ENCODE peak calls at places on chromosomes 7 and 10, in six cellular contexts. V is mesendoderm, N is tibial artery, S is psoas muscle, I is A549, U is PC-3. G is an unnamed sample.

GRCh38 chr7:233456-234035 is 41.2 kb downstream of the FAM20C start:
- DNase-seq in V (no peak), N (no peak), S (peak), I (no peak), U (no peak), G (no peak)

GRCh38 chr7:134948246-134948645 is 38.1 kb upstream of the AGBL3 start:
- DNase-seq in V (no peak), N (no peak), S (no peak), I (no peak), U (no peak), G (no peak)

GRCh38 chr7:74043523-74043951 is 15.6 kb downstream of the ELN start:
- DNase-seq in V (peak), N (no peak), S (no peak), I (no peak), U (no peak), G (no peak)

GRCh38 chr10:70850097-70850496 is 34.3 kb downstream of the SGPL1 start:
- DNase-seq in V (no peak), N (no peak), S (no peak), I (no peak), U (no peak), G (no peak)

GRCh38 chr10:26860026-26860541 is 674 bp downstream of the ABI1 start:
- DNase-seq in V (peak), N (peak), S (peak), I (peak), U (peak), G (no peak)

GRCh38 chr7:56291-56913 is 136.0 kb upstream of the FAM20C start:
- DNase-seq in V (no peak), N (peak), S (no peak), I (no peak), U (no peak), G (no peak)

GRCh38 chr7:135204271-135204872 is 7.0 kb downstream of the WDR91 start:
- DNase-seq in V (no peak), N (no peak), S (no peak), I (no peak), U (no peak), G (no peak)

GRCh38 chr10:32150532-32151101 is 94.4 kb upstream of the KIF5B start:
- DNase-seq in V (peak), N (no peak), S (no peak), I (no peak), U (no peak), G (no peak)

GRCh38 chr10:126380352-126381076 is 7.8 kb downstream of the ADAM12 start:
- DNase-seq in V (no peak), N (no peak), S (no peak), I (no peak), U (no peak), G (no peak)

GRCh38 chr10:127405221-127405620 is 143.9 kb upstream of the NPS start:
- DNase-seq in V (no peak), N (no peak), S (no peak), I (no peak), U (no peak), G (no peak)

GRCh38 chr10:129962092-129962494 is 2.0 kb downstream of the EBF3 start:
- DNase-seq in V (peak), N (peak), S (peak), I (no peak), U (no peak), G (no peak)

GRCh38 chr10:107157071-107157470 is 7.4 kb downstream of the SORCS1 start:
- DNase-seq in V (no peak), N (no peak), S (no peak), I (no peak), U (no peak), G (no peak)

GRCh38 chr7:56115852-56116538 is at the start of gene NUPR2:
- DNase-seq in V (no peak), N (no peak), S (no peak), I (no peak), U (no peak), G (no peak)

GRCh38 chr7:126228356-126229061 is 1024.2 kb downstream of the GRM8 start:
- DNase-seq in V (peak), N (no peak), S (no peak), I (no peak), U (no peak), G (no peak)

GRCh38 chr7:118330373-118330772 is 105.9 kb downstream of the ANKRD7 start:
- DNase-seq in V (no peak), N (no peak), S (no peak), I (no peak), U (no peak), G (no peak)

GRCh38 chr7:25014735-25015134 is 34.8 kb upstream of the OSBPL3 start:
- DNase-seq in V (no peak), N (no peak), S (no peak), I (no peak), U (peak), G (no peak)

GRCh38 chr10:44385726-44386438 is 985 bp upstream of the CXCL12 start:
- DNase-seq in V (peak), N (peak), S (peak), I (no peak), U (no peak), G (no peak)

GRCh38 chr10:71314028-71314693 is 4.9 kb upstream of the SLC29A3 start:
- DNase-seq in V (peak), N (no peak), S (peak), I (peak), U (peak), G (peak)

GRCh38 chr7:91852263-91852741 is 28.2 kb downstream of the MTERF1 start:
- DNase-seq in V (peak), N (no peak), S (no peak), I (no peak), U (peak), G (no peak)

GRCh38 chr10:44978570-44979280 is at the start of gene DEPP1:
- DNase-seq in V (peak), N (peak), S (peak), I (peak), U (peak), G (peak)

GRCh38 chr7:132518102-132518838 is 58.0 kb downstream of the PLXNA4 start:
- DNase-seq in V (peak), N (no peak), S (no peak), I (peak), U (peak), G (no peak)

GRCh38 chr10:130805635-130806030 is 505.9 kb downstream of the TCERG1L start:
- DNase-seq in V (no peak), N (no peak), S (no peak), I (no peak), U (no peak), G (no peak)

GRCh38 chr7:74479961-74480829 is 26.5 kb downstream of the GTF2IRD1 start:
- DNase-seq in V (peak), N (peak), S (peak), I (no peak), U (no peak), G (peak)

GRCh38 chr10:46014683-46015405 is 15.6 kb downstream of the NCOA4 start:
- DNase-seq in V (no peak), N (no peak), S (no peak), I (no peak), U (no peak), G (no peak)

GRCh38 chr7:106187613-106188350 is 75.7 kb upstream of the SYPL1 start:
- DNase-seq in V (no peak), N (no peak), S (no peak), I (no peak), U (peak), G (no peak)

GRCh38 chr7:71348751-71349415 is 216.9 kb downstream of the GALNT17 start:
- DNase-seq in V (peak), N (no peak), S (no peak), I (no peak), U (no peak), G (no peak)

GRCh38 chr10:30127120-30127541 is 67.7 kb upstream of the JCAD start:
- DNase-seq in V (no peak), N (no peak), S (peak), I (no peak), U (no peak), G (no peak)

GRCh38 chr10:60139798-60140566 is 233.6 kb upstream of the CCDC6 start:
- DNase-seq in V (peak), N (no peak), S (no peak), I (no peak), U (peak), G (no peak)

GRCh38 chr7:117071597-117071996 is 118.3 kb downstream of the ST7 start:
- DNase-seq in V (no peak), N (no peak), S (no peak), I (no peak), U (no peak), G (no peak)

GRCh38 chr7:158383665-158384064 is 204.0 kb downstream of the PTPRN2 start:
- DNase-seq in V (no peak), N (no peak), S (no peak), I (no peak), U (no peak), G (no peak)

GRCh38 chr7:134813668-134814067 is 34.2 kb downstream of the CALD1 start:
- DNase-seq in V (no peak), N (no peak), S (no peak), I (no peak), U (no peak), G (no peak)

GRCh38 chr10:94546616-94547175 is 1.1 kb downstream of the HELLS start:
- DNase-seq in V (no peak), N (no peak), S (no peak), I (peak), U (no peak), G (no peak)

GRCh38 chr10:109866168-109866994 is 56.9 kb downstream of the XPNPEP1 start:
- DNase-seq in V (peak), N (no peak), S (no peak), I (no peak), U (peak), G (no peak)

GRCh38 chr7:104931181-104931781 is 82.7 kb upstream of the KMT2E start:
- DNase-seq in V (peak), N (no peak), S (no peak), I (no peak), U (no peak), G (no peak)

GRCh38 chr10:5942471-5942870 is 34.9 kb downstream of the IL15RA start:
- DNase-seq in V (no peak), N (peak), S (peak), I (no peak), U (no peak), G (no peak)

GRCh38 chr10:44925811-44926760 is 14.9 kb downstream of the TMEM72 start:
- DNase-seq in V (no peak), N (peak), S (no peak), I (no peak), U (no peak), G (no peak)

GRCh38 chr7:27175005-27175625 is 995 bp upstream of the HOXA10 start:
- DNase-seq in V (peak), N (peak), S (no peak), I (no peak), U (peak), G (peak)

GRCh38 chr7:82029236-82029635 is 259.4 kb upstream of the HGF start:
- DNase-seq in V (no peak), N (no peak), S (no peak), I (no peak), U (no peak), G (no peak)

DNA sequence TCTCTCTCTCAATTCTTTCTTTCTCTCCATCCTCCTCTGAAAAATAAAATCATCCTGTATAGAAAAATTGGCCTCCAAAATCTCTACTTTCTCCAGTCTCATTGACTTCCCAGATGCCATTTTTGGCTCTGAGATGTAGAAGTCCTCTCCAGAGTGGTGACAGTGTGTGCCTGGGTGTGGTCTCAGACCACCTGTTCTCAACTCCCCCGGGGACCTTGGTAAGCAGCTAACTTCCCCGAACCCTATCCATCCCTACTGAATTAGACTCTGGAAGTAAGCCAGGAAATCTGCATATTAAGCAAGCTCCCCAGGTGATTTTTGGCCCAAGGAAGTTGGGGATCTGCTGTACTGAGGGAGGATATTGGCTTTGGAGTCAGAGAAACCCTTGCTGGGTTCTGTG is 120.5 kb downstream of the WDR11 start:
- DNase-seq in V (no peak), N (no peak), S (no peak), I (no peak), U (no peak), G (no peak)
- H3K27ac ChIP-seq in V (no peak), N (no peak), S (no peak), I (no peak), U (no peak), G (no peak)

GRCh38 chr10:103663802-103664201 is 170.3 kb downstream of the NEURL1 start:
- DNase-seq in V (no peak), N (peak), S (peak), I (no peak), U (no peak), G (peak)
- H3K27ac ChIP-seq in V (no peak), N (peak), S (peak), I (no peak), U (no peak), G (peak)

GRCh38 chr7:12074889-12075288 is 136.2 kb upstream of the TMEM106B start:
- DNase-seq in V (no peak), N (no peak), S (no peak), I (no peak), U (no peak), G (no peak)
- H3K27ac ChIP-seq in V (no peak), N (no peak), S (no peak), I (no peak), U (no peak), G (no peak)

GRCh38 chr10:132271458-132272011 is 36.2 kb downstream of the STK32C start:
- DNase-seq in V (no peak), N (no peak), S (peak), I (no peak), U (no peak), G (no peak)

GRCh38 chr10:132273304-132273944 is 34.3 kb downstream of the STK32C start:
- DNase-seq in V (no peak), N (no peak), S (no peak), I (no peak), U (no peak), G (no peak)

GRCh38 chr10:132272061-132272766 is 35.5 kb downstream of the STK32C start:
- DNase-seq in V (no peak), N (no peak), S (peak), I (no peak), U (no peak), G (peak)

GRCh38 chr10:132273966-132274365 is 33.8 kb downstream of the STK32C start:
- DNase-seq in V (no peak), N (no peak), S (peak), I (no peak), U (no peak), G (no peak)

GRCh38 chr10:132272767-132273090 is 35.0 kb downstream of the STK32C start:
- DNase-seq in V (no peak), N (no peak), S (no peak), I (no peak), U (no peak), G (no peak)
- H3K27ac ChIP-seq in V (no peak), N (no peak), S (no peak), I (no peak), U (no peak), G (no peak)

GRCh38 chr7:155228894-155229293 is 68.8 kb upstream of the INSIG1 start:
- DNase-seq in V (no peak), N (no peak), S (no peak), I (no peak), U (no peak), G (no peak)

GRCh38 chr7:155226261-155227003 is 71.2 kb upstream of the INSIG1 start:
- DNase-seq in V (no peak), N (no peak), S (no peak), I (no peak), U (no peak), G (no peak)

GRCh38 chr7:155227004-155227787 is 70.5 kb upstream of the INSIG1 start:
- DNase-seq in V (no peak), N (no peak), S (no peak), I (no peak), U (no peak), G (no peak)

GRCh38 chr7:155228459-155228845 is 69.2 kb upstream of the INSIG1 start:
- DNase-seq in V (no peak), N (no peak), S (no peak), I (no peak), U (no peak), G (no peak)

GRCh38 chr7:155227788-155228458 is 69.8 kb upstream of the INSIG1 start:
- DNase-seq in V (no peak), N (no peak), S (no peak), I (no peak), U (no peak), G (no peak)
- H3K27ac ChIP-seq in V (no peak), N (no peak), S (no peak), I (peak), U (no peak), G (no peak)

GRCh38 chr7:115831371-115831770 is 199.2 kb downstream of the TFEC start:
- DNase-seq in V (no peak), N (no peak), S (no peak), I (no peak), U (no peak), G (no peak)

GRCh38 chr7:115822380-115822779 is 208.2 kb downstream of the TFEC start:
- DNase-seq in V (no peak), N (no peak), S (no peak), I (no peak), U (no peak), G (no peak)

GRCh38 chr7:115825736-115826135 is 204.8 kb downstream of the TFEC start:
- DNase-seq in V (no peak), N (no peak), S (no peak), I (no peak), U (no peak), G (no peak)

GRCh38 chr7:115822801-115823200 is 207.8 kb downstream of the TFEC start:
- DNase-seq in V (no peak), N (no peak), S (no peak), I (no peak), U (no peak), G (no peak)

DNA sequence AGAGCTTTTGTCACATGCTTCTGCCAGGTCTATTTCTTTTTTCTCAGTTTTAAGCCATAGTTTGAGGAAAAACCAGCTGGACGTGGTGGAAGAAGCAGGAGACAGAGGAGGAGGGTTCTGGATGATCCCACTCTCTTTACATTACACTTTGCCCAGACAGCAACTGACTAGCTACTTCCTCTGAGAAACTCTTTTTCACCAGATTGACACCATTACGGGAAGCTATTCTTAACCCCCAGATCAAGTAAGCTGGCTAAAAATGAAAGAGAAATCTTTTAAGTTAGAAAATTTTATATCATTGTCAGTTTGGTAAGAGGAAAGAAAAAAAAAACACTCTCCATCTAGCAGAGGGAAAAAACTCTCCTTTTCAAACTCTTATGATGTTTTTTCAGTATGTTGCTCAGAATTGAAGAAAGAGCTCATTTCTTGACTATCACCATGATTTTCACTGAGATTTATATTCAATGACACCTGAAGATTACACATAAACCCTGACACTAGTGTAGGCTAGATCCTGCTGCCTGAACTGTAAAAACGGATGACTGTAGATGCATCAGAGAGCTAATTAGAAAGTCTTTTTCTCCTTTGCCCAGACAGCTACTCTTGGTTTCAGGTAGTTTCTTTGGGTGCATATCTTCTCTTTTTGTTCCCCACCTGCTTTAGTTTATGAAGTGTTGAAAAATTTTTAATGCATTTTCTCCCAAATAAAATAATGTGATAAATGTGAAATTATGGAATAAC is 203.1 kb downstream of the TFEC start:
- DNase-seq in V (no peak), N (no peak), S (no peak), I (no peak), U (no peak), G (no peak)
- H3K27ac ChIP-seq in V (no peak), N (no peak), S (no peak), I (no peak), U (no peak), G (no peak)

DNA sequence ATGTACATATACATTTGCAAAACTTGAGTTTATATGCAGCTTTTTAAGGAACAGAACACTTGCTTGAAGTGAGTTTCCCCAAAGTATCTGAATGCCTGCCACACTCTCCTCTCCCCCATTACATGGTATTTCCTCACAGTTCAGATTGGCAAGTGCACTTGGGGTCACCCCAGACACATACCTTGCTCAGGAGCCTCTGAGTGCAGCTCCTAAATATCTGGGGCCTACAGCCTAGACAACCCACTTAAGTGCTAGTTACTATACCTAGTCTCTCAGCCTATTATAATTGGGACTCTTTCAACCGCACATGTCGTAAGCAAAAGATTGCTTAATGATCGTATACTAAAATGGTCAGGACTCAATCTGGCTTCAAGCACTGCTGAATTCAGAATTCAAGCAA is 19.9 kb downstream of the TMEM176B start:
- DNase-seq in V (no peak), N (no peak), S (no peak), I (no peak), U (no peak), G (no peak)
- H3K27ac ChIP-seq in V (no peak), N (no peak), S (no peak), I (no peak), U (no peak), G (no peak)

DNA sequence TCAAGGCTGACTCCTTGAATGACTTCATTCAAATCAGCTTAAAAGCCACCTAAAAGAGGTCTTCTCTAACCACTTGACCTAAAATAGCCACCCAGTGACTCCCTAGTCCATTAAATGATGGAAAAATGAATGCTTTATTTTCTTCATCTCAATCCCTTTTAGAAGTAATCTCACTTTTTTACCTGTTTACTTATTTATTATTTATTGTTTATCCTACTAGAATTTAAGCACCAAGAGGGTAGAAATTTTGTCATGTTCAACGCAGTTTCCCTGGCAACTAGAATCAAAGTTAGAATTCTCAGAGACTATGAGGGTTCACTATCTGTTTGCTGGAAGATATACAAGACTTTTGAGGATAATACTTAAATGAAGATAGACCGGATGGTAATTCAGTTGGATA is at the start of gene LIPJ:
- DNase-seq in V (no peak), N (no peak), S (no peak), I (no peak), U (no peak), G (no peak)
- H3K27ac ChIP-seq in V (no peak), N (no peak), S (no peak), I (no peak), U (no peak), G (no peak)

GRCh38 chr7:144384555-144385245 is 18.8 kb downstream of the NOBOX start:
- DNase-seq in V (peak), N (peak), S (no peak), I (no peak), U (peak), G (no peak)
- H3K27ac ChIP-seq in V (peak), N (no peak), S (no peak), I (peak), U (no peak), G (no peak)

G was measured in dorsolateral prefrontal cortex.